ENCODE peak calls at places on chromosomes 12 and 14, in seven cellular contexts. One of them, this sample, is unnamed. For H3K4me1 and H3K9me3, the result is how much of the 10 kb centered on the place peaks cover.

GRCh38 chr12:92596388-92596787 is 106.4 kb upstream of the PLEKHG7 start:
- DNase-seq in GM23248: peak
- DNase-seq in tibial nerve: no peak
- DNase-seq in A549: no peak
- DNase-seq in CD8-positive, alpha-beta T cell: no peak
- DNase-seq in heart right ventricle: no peak
- DNase-seq in mucosa of descending colon: no peak
- DNase-seq in this sample: no peak

GRCh38 chr12:55899035-55899434 is 28.7 kb downstream of the PYM1 start:
- DNase-seq in heart right ventricle: no peak
- DNase-seq in CD8-positive, alpha-beta T cell: no peak
- DNase-seq in GM23248: peak
- DNase-seq in tibial nerve: no peak
- DNase-seq in mucosa of descending colon: no peak
- DNase-seq in A549: no peak
- DNase-seq in this sample: peak

GRCh38 chr12:21221778-21222177 is 90.8 kb downstream of the SLCO1B1 start:
- DNase-seq in A549: no peak
- DNase-seq in heart right ventricle: no peak
- DNase-seq in CD8-positive, alpha-beta T cell: no peak
- DNase-seq in tibial nerve: no peak
- DNase-seq in GM23248: no peak
- DNase-seq in mucosa of descending colon: no peak
- DNase-seq in this sample: no peak

GRCh38 chr14:96603350-96604255 is 101.4 kb downstream of the PAPOLA start:
- DNase-seq in GM23248: no peak
- DNase-seq in tibial nerve: no peak
- DNase-seq in mucosa of descending colon: no peak
- DNase-seq in heart right ventricle: no peak
- DNase-seq in CD8-positive, alpha-beta T cell: no peak
- DNase-seq in A549: no peak
- DNase-seq in this sample: no peak

GRCh38 chr12:52909796-52910195 is 4.9 kb upstream of the KRT8 start:
- DNase-seq in GM23248: no peak
- DNase-seq in tibial nerve: no peak
- DNase-seq in CD8-positive, alpha-beta T cell: no peak
- DNase-seq in heart right ventricle: no peak
- DNase-seq in A549: no peak
- DNase-seq in mucosa of descending colon: no peak
- DNase-seq in this sample: no peak

GRCh38 chr12:73240110-73240509 is 967.9 kb downstream of the TRHDE start:
- DNase-seq in GM23248: no peak
- DNase-seq in mucosa of descending colon: no peak
- DNase-seq in A549: no peak
- DNase-seq in CD8-positive, alpha-beta T cell: no peak
- DNase-seq in tibial nerve: no peak
- DNase-seq in heart right ventricle: no peak
- DNase-seq in this sample: no peak

GRCh38 chr12:53214687-53215455 is 7.8 kb upstream of the ITGB7 start:
- DNase-seq in GM23248: no peak
- DNase-seq in heart right ventricle: peak
- DNase-seq in mucosa of descending colon: no peak
- DNase-seq in A549: no peak
- DNase-seq in CD8-positive, alpha-beta T cell: no peak
- DNase-seq in tibial nerve: no peak
- DNase-seq in this sample: no peak

GRCh38 chr12:50103767-50104321 is at the start of gene GPD1:
- DNase-seq in CD8-positive, alpha-beta T cell: no peak
- DNase-seq in heart right ventricle: peak
- DNase-seq in GM23248: peak
- DNase-seq in tibial nerve: peak
- DNase-seq in mucosa of descending colon: peak
- DNase-seq in A549: no peak
- DNase-seq in this sample: peak

GRCh38 chr14:23588884-23589598 is 10.5 kb upstream of the JPH4 start:
- DNase-seq in mucosa of descending colon: peak
- DNase-seq in tibial nerve: peak
- DNase-seq in A549: peak
- DNase-seq in CD8-positive, alpha-beta T cell: peak
- DNase-seq in heart right ventricle: peak
- DNase-seq in GM23248: peak
- DNase-seq in this sample: peak

GRCh38 chr12:51972849-51973273 is 21.4 kb downstream of the ACVR1B start:
- DNase-seq in GM23248: peak
- DNase-seq in tibial nerve: no peak
- DNase-seq in A549: no peak
- DNase-seq in heart right ventricle: peak
- DNase-seq in CD8-positive, alpha-beta T cell: peak
- DNase-seq in mucosa of descending colon: peak
- DNase-seq in this sample: peak

GRCh38 chr12:40405419-40405818 is 180.6 kb downstream of the LRRK2 start:
- DNase-seq in tibial nerve: no peak
- DNase-seq in CD8-positive, alpha-beta T cell: no peak
- DNase-seq in heart right ventricle: no peak
- DNase-seq in GM23248: no peak
- DNase-seq in mucosa of descending colon: no peak
- DNase-seq in A549: no peak
- DNase-seq in this sample: no peak

GRCh38 chr12:98424726-98425401 is 90.5 kb upstream of the TMPO start:
- DNase-seq in tibial nerve: peak
- DNase-seq in CD8-positive, alpha-beta T cell: peak
- DNase-seq in heart right ventricle: peak
- DNase-seq in A549: peak
- DNase-seq in mucosa of descending colon: peak
- DNase-seq in GM23248: peak
- DNase-seq in this sample: peak

DNA sequence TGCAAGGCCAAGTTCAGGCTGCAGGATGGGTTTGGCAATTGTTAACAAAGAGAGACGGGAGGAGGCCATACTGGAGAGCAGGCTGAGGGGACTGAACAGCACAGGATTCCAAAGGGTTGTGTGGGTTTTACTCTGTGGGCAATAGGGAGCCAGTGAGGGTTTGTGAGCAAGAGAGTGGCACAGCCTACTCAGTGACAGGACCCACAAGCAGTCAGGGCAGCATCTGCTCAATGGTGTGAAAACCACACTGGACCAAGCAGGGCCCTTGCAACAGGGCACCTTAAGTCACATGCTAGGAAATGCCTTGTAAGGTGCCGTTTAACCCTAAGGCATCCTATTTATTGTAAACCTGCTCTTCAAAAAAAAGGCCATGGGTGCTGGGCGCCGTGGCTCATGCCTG is 22.0 kb downstream of the SYNE3 start:
- DNase-seq in A549: no peak
- DNase-seq in heart right ventricle: no peak
- DNase-seq in GM23248: no peak
- DNase-seq in mucosa of descending colon: no peak
- DNase-seq in tibial nerve: no peak
- DNase-seq in CD8-positive, alpha-beta T cell: no peak
- DNase-seq in this sample: no peak
- H3K4me1 ChIP-seq in A549: under half
- H3K4me1 ChIP-seq in heart right ventricle: half or more
- H3K4me1 ChIP-seq in GM23248: under half
- H3K4me1 ChIP-seq in mucosa of descending colon: half or more
- H3K4me1 ChIP-seq in tibial nerve: half or more
- H3K4me1 ChIP-seq in CD8-positive, alpha-beta T cell: under half
- H3K4me1 ChIP-seq in this sample: under half

GRCh38 chr14:104315169-104315568 is 176.8 kb downstream of the KIF26A start:
- DNase-seq in mucosa of descending colon: no peak
- DNase-seq in heart right ventricle: no peak
- DNase-seq in CD8-positive, alpha-beta T cell: no peak
- DNase-seq in tibial nerve: no peak
- DNase-seq in GM23248: no peak
- DNase-seq in A549: no peak
- DNase-seq in this sample: no peak

GRCh38 chr14:104313674-104314073 is 175.3 kb downstream of the KIF26A start:
- DNase-seq in mucosa of descending colon: no peak
- DNase-seq in heart right ventricle: no peak
- DNase-seq in tibial nerve: no peak
- DNase-seq in GM23248: no peak
- DNase-seq in A549: no peak
- DNase-seq in CD8-positive, alpha-beta T cell: no peak
- DNase-seq in this sample: no peak

GRCh38 chr14:104315625-104316024 is 177.2 kb downstream of the KIF26A start:
- DNase-seq in GM23248: no peak
- DNase-seq in mucosa of descending colon: no peak
- DNase-seq in CD8-positive, alpha-beta T cell: no peak
- DNase-seq in A549: no peak
- DNase-seq in heart right ventricle: no peak
- DNase-seq in tibial nerve: no peak
- DNase-seq in this sample: no peak

GRCh38 chr14:104316121-104316722 is 177.8 kb downstream of the KIF26A start:
- DNase-seq in GM23248: no peak
- DNase-seq in A549: no peak
- DNase-seq in tibial nerve: no peak
- DNase-seq in CD8-positive, alpha-beta T cell: peak
- DNase-seq in mucosa of descending colon: peak
- DNase-seq in heart right ventricle: no peak
- DNase-seq in this sample: peak

DNA sequence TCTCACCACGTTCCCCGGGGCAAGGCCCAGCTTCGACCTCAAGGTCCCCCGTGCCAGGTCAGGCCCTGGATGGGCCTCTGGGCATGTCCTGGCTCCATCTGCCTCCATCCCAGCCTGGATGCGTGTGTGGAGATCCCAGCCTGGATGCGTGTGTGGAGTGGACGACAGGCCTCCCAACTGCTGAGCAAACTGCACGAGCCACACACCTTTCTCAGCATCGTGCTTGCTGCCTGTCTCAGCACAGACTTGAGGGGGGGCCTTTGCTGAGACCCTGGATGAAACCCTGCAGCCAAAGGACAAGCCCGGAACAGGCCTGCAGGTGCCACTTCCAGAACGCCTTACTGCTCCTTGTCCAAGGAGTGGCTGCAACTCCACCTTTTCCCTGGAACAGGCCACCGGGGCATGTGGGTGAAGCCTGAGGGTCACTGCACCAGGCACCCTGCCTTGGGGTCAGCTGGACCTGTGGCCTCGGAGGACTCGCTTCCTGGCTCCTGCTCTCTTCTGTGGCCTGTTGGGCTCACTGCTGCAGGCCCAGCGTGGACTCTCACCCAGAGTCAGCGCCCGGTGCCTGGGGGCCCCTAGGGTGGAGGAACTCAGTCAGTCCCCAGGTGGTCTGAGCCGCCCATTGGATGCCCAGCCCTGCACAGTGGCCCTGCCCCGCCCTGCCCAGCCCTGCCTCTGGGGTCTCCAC is 176.0 kb downstream of the KIF26A start:
- DNase-seq in GM23248: no peak
- DNase-seq in A549: no peak
- DNase-seq in CD8-positive, alpha-beta T cell: no peak
- DNase-seq in tibial nerve: no peak
- DNase-seq in mucosa of descending colon: no peak
- DNase-seq in heart right ventricle: no peak
- DNase-seq in this sample: no peak
- H3K9me3 ChIP-seq in GM23248: under half
- H3K9me3 ChIP-seq in A549: under half
- H3K9me3 ChIP-seq in CD8-positive, alpha-beta T cell: under half
- H3K9me3 ChIP-seq in tibial nerve: under half
- H3K9me3 ChIP-seq in mucosa of descending colon: under half
- H3K9me3 ChIP-seq in heart right ventricle: under half
- H3K9me3 ChIP-seq in this sample: under half

GRCh38 chr12:84161296-84161695 is 751.3 kb downstream of the SLC6A15 start:
- DNase-seq in tibial nerve: no peak
- DNase-seq in heart right ventricle: no peak
- DNase-seq in CD8-positive, alpha-beta T cell: no peak
- DNase-seq in GM23248: no peak
- DNase-seq in A549: no peak
- DNase-seq in mucosa of descending colon: no peak
- DNase-seq in this sample: no peak

GRCh38 chr12:84165998-84166571 is 746.5 kb downstream of the SLC6A15 start:
- DNase-seq in mucosa of descending colon: no peak
- DNase-seq in CD8-positive, alpha-beta T cell: no peak
- DNase-seq in heart right ventricle: no peak
- DNase-seq in tibial nerve: no peak
- DNase-seq in GM23248: no peak
- DNase-seq in A549: no peak
- DNase-seq in this sample: no peak

DNA sequence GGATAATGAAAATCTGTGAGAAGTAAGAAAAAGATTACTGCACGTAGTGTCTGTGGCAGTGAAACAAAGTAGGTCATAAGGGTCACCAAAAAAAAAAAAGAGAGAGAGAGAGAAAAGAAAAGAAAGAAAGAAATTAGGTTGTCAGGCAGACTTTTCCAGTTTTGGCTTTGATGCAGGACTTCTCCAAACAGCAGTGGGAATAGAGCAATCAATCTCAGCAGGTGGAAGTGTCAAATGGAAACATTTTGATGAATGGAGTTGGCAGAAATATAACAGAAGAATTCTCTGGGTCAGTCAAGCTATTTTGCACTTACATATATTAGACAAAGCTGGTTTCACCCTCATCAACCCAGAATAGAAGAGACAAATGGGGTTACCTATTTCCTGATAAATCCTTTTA is 745.8 kb downstream of the SLC6A15 start:
- DNase-seq in heart right ventricle: no peak
- DNase-seq in mucosa of descending colon: no peak
- DNase-seq in CD8-positive, alpha-beta T cell: no peak
- DNase-seq in tibial nerve: no peak
- DNase-seq in A549: no peak
- DNase-seq in GM23248: no peak
- DNase-seq in this sample: no peak
- H3K4me1 ChIP-seq in heart right ventricle: under half
- H3K4me1 ChIP-seq in mucosa of descending colon: under half
- H3K4me1 ChIP-seq in CD8-positive, alpha-beta T cell: under half
- H3K4me1 ChIP-seq in tibial nerve: under half
- H3K4me1 ChIP-seq in A549: under half
- H3K4me1 ChIP-seq in GM23248: under half
- H3K4me1 ChIP-seq in this sample: under half

DNA sequence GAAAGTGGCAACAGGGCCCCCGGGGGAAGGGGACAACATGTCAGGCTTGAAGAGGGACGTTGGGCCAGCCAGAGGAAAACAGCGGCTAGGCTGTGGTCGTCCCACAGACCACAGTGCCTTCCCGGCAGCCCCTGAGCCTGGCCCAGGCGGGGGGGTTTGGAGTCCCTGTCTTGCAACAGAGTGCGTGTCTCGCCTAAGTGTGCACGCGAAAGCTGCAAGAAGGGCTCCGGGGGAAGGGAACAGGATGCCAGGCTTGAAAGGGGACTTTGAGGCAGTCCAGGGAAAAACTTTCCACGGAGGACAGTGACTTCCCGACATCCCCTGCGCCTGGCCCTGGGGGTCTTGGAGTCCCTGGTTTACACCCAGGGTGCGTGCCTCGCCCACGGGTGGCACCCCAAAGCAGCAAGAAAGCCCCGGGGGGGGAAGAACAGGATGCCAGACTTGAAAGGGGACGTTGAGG is 157.5 kb upstream of the ALG10B start:
- DNase-seq in CD8-positive, alpha-beta T cell: no peak
- DNase-seq in mucosa of descending colon: no peak
- DNase-seq in A549: no peak
- DNase-seq in GM23248: no peak
- DNase-seq in tibial nerve: no peak
- DNase-seq in heart right ventricle: no peak
- DNase-seq in this sample: no peak
- H3K9me3 ChIP-seq in CD8-positive, alpha-beta T cell: under half
- H3K9me3 ChIP-seq in mucosa of descending colon: under half
- H3K9me3 ChIP-seq in A549: under half
- H3K9me3 ChIP-seq in GM23248: under half
- H3K9me3 ChIP-seq in tibial nerve: under half
- H3K9me3 ChIP-seq in heart right ventricle: under half
- H3K9me3 ChIP-seq in this sample: under half

GRCh38 chr14:94650806-94651805 is 38.9 kb downstream of the SERPINA3 start:
- DNase-seq in CD8-positive, alpha-beta T cell: no peak
- DNase-seq in heart right ventricle: no peak
- DNase-seq in tibial nerve: no peak
- DNase-seq in GM23248: no peak
- DNase-seq in A549: no peak
- DNase-seq in mucosa of descending colon: no peak
- DNase-seq in this sample: no peak
- H3K4me1 ChIP-seq in CD8-positive, alpha-beta T cell: under half
- H3K4me1 ChIP-seq in heart right ventricle: under half
- H3K4me1 ChIP-seq in tibial nerve: under half
- H3K4me1 ChIP-seq in GM23248: under half
- H3K4me1 ChIP-seq in A549: under half
- H3K4me1 ChIP-seq in mucosa of descending colon: under half
- H3K4me1 ChIP-seq in this sample: under half

This sample was measured in small intestine.